ENCODE peak calls at places on chromosome 12, in eight cellular contexts. F, O, A, D, E, Z, J and N are unnamed samples.

GRCh38 chr12:19431407-19432308 is 7.6 kb upstream of the AEBP2 start:
- DNase-seq in O (peak), Z (peak), F (peak), D (peak), J (peak), E (no peak), A (no peak), N (peak)

GRCh38 chr12:105522166-105522825 is 191.8 kb downstream of the C12orf75 start:
- DNase-seq in F (peak), D (peak), E (no peak), A (no peak), J (no peak), Z (peak), O (peak), N (peak)

GRCh38 chr12:120051535-120051934 is 62.5 kb downstream of the BICDL1 start:
- DNase-seq in F (no peak), O (no peak), J (no peak), Z (no peak), D (no peak), A (no peak), E (no peak), N (no peak)

GRCh38 chr12:80895240-80895639 is 42.5 kb downstream of the LIN7A start:
- DNase-seq in D (no peak), J (no peak), A (no peak), Z (no peak), E (no peak), F (no peak), O (no peak), N (no peak)

GRCh38 chr12:56280849-56281248 is 14.1 kb downstream of the COQ10A start:
- DNase-seq in E (no peak), D (no peak), Z (no peak), J (no peak), A (no peak), F (no peak), O (no peak), N (no peak)

GRCh38 chr12:95740751-95741150 is 49.8 kb downstream of the NTN4 start:
- DNase-seq in Z (no peak), E (no peak), O (peak), F (no peak), J (no peak), D (no peak), A (no peak), N (peak)

GRCh38 chr12:70733385-70733784 is 96.2 kb upstream of the PTPRB start:
- DNase-seq in J (no peak), O (peak), F (peak), E (peak), D (peak), Z (peak), A (peak), N (peak)

GRCh38 chr12:107884769-107885694 is 110.5 kb downstream of the ASCL4 start:
- DNase-seq in O (peak), A (peak), J (peak), F (peak), D (peak), Z (peak), E (peak), N (peak)

GRCh38 chr12:6317693-6318439 is 7.4 kb downstream of the PLEKHG6 start:
- DNase-seq in D (no peak), F (no peak), Z (no peak), E (no peak), A (no peak), O (no peak), J (no peak), N (no peak)

GRCh38 chr12:19945559-19946485 is 422.5 kb upstream of the PDE3A start:
- DNase-seq in Z (peak), D (peak), J (no peak), A (no peak), E (no peak), F (no peak), O (peak), N (no peak)

GRCh38 chr12:54932691-54933090 is 51.9 kb downstream of the TESPA1 start:
- DNase-seq in E (no peak), Z (no peak), F (no peak), J (no peak), O (no peak), A (no peak), D (no peak), N (peak)

GRCh38 chr12:26878661-26879119 is 45.7 kb upstream of the ITPR2 start:
- DNase-seq in O (peak), D (peak), J (peak), F (no peak), Z (no peak), E (no peak), A (no peak), N (peak)

GRCh38 chr12:94649349-94650142 is 811 bp downstream of the TMCC3 start:
- DNase-seq in O (peak), Z (peak), D (peak), E (peak), F (no peak), A (peak), J (peak), N (peak)

GRCh38 chr12:57461326-57461903 is 1.8 kb downstream of the GLI1 start:
- DNase-seq in E (no peak), J (no peak), D (peak), O (peak), Z (peak), F (peak), A (peak), N (peak)

GRCh38 chr12:92561543-92561899 is 141.3 kb upstream of the PLEKHG7 start:
- DNase-seq in O (peak), Z (peak), A (no peak), E (no peak), F (peak), D (peak), J (no peak), N (peak)

GRCh38 chr12:106522708-106523107 is 60.1 kb upstream of the RFX4 start:
- DNase-seq in D (no peak), F (no peak), Z (no peak), E (no peak), O (peak), A (no peak), J (no peak), N (peak)

GRCh38 chr12:15541996-15542631 is 219.8 kb downstream of the PTPRO start:
- DNase-seq in D (no peak), E (no peak), Z (no peak), F (no peak), J (no peak), A (no peak), O (no peak), N (no peak)

GRCh38 chr12:110316861-110317260 is 35.8 kb downstream of the ATP2A2 start:
- DNase-seq in O (peak), D (peak), F (peak), A (no peak), Z (peak), J (peak), E (no peak), N (peak)

GRCh38 chr12:94622475-94622874 is 27.9 kb downstream of the TMCC3 start:
- DNase-seq in F (no peak), D (peak), Z (no peak), O (peak), A (no peak), E (no peak), J (no peak), N (peak)

GRCh38 chr12:89951050-89951693 is 242.5 kb upstream of the ATP2B1 start:
- DNase-seq in Z (peak), O (no peak), A (no peak), J (no peak), D (peak), F (peak), E (no peak), N (peak)

GRCh38 chr12:55619352-55620138 is 17.1 kb upstream of the OR10P1 start:
- DNase-seq in D (peak), O (peak), J (peak), F (peak), E (peak), A (peak), Z (peak), N (peak)

GRCh38 chr12:90770861-90771260 is 184.1 kb downstream of the CCER1 start:
- DNase-seq in Z (no peak), O (no peak), E (no peak), F (no peak), A (no peak), J (no peak), D (no peak), N (no peak)

GRCh38 chr12:114443607-114444421 is 37.9 kb upstream of the TBX5 start:
- DNase-seq in A (peak), D (no peak), O (no peak), E (no peak), Z (no peak), F (no peak), J (no peak), N (no peak)

GRCh38 chr12:94762259-94762942 is 112.0 kb upstream of the TMCC3 start:
- DNase-seq in Z (no peak), F (no peak), E (no peak), O (peak), A (no peak), D (no peak), J (peak), N (peak)

GRCh38 chr12:51970904-51971646 is 19.6 kb downstream of the ACVR1B start:
- DNase-seq in F (peak), Z (peak), E (peak), O (peak), J (peak), D (peak), A (peak), N (peak)

GRCh38 chr12:106865685-106866084 is 90.0 kb upstream of the TMEM263 start:
- DNase-seq in O (no peak), F (no peak), A (peak), D (no peak), Z (no peak), J (no peak), E (no peak), N (no peak)

GRCh38 chr12:21559855-21560569 is 33.9 kb downstream of the SPX start:
- DNase-seq in F (no peak), Z (peak), D (peak), E (no peak), A (no peak), J (no peak), O (peak), N (peak)

GRCh38 chr12:41684997-41685396 is 459.7 kb downstream of the GXYLT1 start:
- DNase-seq in Z (no peak), A (no peak), O (no peak), F (no peak), J (no peak), D (no peak), E (no peak), N (no peak)

GRCh38 chr12:69405466-69405865 is 45.9 kb downstream of the YEATS4 start:
- DNase-seq in E (no peak), Z (peak), F (peak), A (no peak), O (peak), J (no peak), D (peak), N (peak)

GRCh38 chr12:132561784-132562156 is 48.6 kb downstream of the LRCOL1 start:
- DNase-seq in D (no peak), A (peak), J (peak), E (no peak), Z (no peak), F (no peak), O (peak), N (peak)

GRCh38 chr12:20946732-20947131 is 136.2 kb downstream of the SLCO1B3 start:
- DNase-seq in J (no peak), Z (no peak), O (peak), F (no peak), D (peak), E (no peak), A (peak), N (peak)

GRCh38 chr12:47741340-47741703 is 16.0 kb upstream of the ENDOU start:
- DNase-seq in O (no peak), J (peak), Z (no peak), D (peak), E (no peak), F (no peak), A (no peak), N (peak)

DNA sequence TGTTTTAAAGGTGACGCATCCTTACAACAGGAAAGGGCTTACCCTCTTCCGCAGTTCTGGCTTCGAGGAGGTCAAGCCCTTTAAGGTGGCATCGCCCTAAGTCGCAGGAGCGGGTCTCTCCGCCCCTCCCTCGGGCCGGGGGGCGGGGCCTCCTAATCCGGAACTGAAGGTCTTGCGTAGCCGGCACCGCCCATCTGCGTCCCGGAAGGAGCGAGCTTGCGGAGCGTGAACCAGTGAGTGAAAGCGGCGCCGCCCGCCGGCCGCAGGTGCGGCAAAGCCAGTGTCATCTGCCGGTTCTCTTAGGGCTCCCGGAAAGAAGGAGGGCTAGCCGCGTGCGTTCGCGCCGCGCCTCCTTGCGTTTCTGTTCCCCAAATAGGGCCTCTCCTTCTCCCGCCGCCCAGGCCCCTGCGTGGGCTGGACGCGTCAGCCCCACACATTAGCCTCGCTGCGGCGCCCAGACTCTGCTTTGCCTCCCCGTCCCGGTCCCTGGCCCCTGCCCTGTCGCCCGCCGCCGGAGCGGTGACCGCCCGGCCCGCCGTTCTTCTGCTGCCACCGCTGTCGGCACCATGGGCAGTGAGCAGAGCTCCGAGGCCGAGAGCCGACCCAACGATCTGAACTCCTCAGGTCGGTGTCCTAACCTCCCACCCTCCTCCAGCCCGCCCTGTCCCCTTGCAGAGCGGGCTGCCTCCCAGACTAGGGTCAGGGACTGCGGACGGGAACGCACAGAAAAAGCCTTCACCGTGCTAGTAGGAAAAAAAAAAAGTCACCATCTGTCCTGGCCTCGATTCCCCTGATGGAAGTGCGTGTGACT is at the start of gene BORCS5:
- DNase-seq in O (peak), A (peak), E (peak), Z (peak), J (peak), F (peak), D (peak), N (peak)
- TF ChIP-seq CTCF in O (peak), A (peak), E (peak), Z (no peak), J (peak), F (peak), D (no peak), N (no peak)

GRCh38 chr12:128578045-128578444 is 245.7 kb downstream of the SLC15A4 start:
- DNase-seq in J (no peak), A (no peak), Z (no peak), F (no peak), O (no peak), D (no peak), E (no peak), N (no peak)
- TF ChIP-seq CTCF in J (no peak), A (no peak), Z (no peak), F (no peak), O (no peak), D (no peak), E (no peak), N (no peak)

GRCh38 chr12:124567035-124567672 is at the start of gene NCOR2:
- DNase-seq in F (no peak), J (peak), A (peak), O (peak), D (no peak), Z (no peak), E (peak), N (peak)

GRCh38 chr12:124565656-124566180 is 1.7 kb downstream of the NCOR2 start:
- DNase-seq in F (no peak), E (no peak), O (no peak), Z (no peak), A (no peak), D (no peak), J (no peak), N (no peak)

GRCh38 chr12:124567673-124568373 is 411 bp upstream of the NCOR2 start:
- DNase-seq in F (peak), J (peak), O (peak), D (peak), A (no peak), Z (peak), E (peak), N (peak)

GRCh38 chr12:124565071-124565491 is 2.3 kb downstream of the NCOR2 start:
- DNase-seq in J (no peak), D (no peak), F (no peak), E (peak), Z (no peak), O (no peak), A (peak), N (no peak)

DNA sequence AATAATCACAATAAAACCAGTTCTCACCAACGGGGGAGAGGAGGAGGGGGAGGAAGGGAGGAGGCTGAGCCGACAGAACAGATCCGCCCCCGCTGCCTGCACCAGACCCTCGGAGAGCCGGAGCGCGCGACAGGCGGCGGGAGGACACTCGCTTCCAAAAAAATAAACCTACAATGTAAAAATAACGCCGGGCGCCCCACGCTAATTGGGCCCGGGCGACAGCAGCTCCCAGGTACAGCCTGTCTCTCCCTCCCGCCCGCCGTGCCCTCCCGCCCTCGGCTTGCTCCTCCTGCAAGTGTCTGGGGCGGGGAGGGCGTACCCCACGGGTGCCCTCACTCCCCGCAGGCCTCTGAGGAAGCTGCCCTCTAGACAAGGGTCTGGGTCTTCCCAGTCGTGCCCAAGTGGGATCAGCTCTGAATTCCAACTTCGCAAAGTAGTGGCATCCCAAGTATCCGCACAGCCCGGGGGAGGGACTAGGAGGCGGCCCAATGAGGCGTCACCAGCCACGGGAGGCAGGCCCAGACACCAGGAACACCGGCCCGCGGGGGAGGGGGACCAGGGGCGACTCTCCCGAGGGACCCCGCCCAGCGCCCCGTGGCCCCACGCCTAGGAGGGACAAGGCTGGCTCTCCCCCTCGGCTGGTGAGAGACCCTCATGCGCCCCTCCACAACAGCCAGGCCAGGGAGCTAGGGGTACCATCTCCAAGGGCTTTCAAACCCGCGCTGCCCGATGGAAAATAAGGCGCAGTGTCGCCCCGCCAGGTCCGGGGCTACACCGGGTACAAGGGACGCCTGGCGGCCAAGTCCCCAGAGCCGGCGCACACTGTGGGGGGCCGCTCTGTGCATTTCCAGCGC is 1.0 kb downstream of the NCOR2 start:
- DNase-seq in Z (peak), D (peak), A (peak), F (peak), E (peak), J (peak), O (peak), N (peak)
- TF ChIP-seq CTCF in Z (peak), D (no peak), A (peak), F (peak), E (no peak), J (peak), O (no peak), N (no peak)

DNA sequence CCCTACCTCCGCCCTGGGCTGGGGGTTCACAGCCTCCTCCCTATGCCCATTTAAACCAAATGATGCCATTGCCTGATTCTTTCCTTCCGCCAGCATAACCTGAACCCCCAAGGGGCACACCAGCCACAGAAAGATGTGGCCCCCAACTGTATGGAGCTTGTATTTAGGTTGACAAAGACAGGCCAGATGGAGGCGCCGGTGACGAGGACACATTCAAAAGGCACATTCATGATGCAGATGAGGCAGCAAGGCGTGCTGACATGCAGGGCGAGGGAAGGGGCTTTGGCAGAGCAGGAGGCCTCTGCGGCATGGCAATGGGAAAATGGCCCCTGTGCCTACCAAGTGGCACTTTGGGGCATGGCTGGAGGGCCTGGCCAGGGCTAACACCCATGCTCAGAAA is 112.2 kb downstream of the RFLNA start:
- DNase-seq in E (no peak), Z (no peak), D (no peak), F (no peak), A (no peak), O (no peak), J (no peak), N (no peak)
- TF ChIP-seq CTCF in E (no peak), Z (no peak), D (no peak), F (no peak), A (no peak), O (no peak), J (no peak), N (no peak)

GRCh38 chr12:39692258-39692853 is 72.8 kb upstream of the ABCD2 start:
- DNase-seq in E (no peak), D (peak), A (no peak), F (no peak), J (no peak), Z (no peak), O (peak), N (peak)
- TF ChIP-seq CTCF in E (peak), D (peak), A (peak), F (peak), J (peak), Z (peak), O (peak), N (no peak)

GRCh38 chr12:2057041-2057792 is 4.4 kb downstream of the CACNA1C start:
- DNase-seq in D (peak), O (peak), F (no peak), E (peak), Z (peak), A (peak), J (no peak), N (peak)
- TF ChIP-seq CTCF in D (peak), O (peak), F (peak), E (peak), Z (peak), A (peak), J (peak), N (peak)

GRCh38 chr12:3350432-3350831 is 140.6 kb upstream of the PRMT8 start:
- DNase-seq in A (no peak), D (no peak), J (no peak), Z (no peak), F (no peak), O (no peak), E (no peak), N (no peak)
- TF ChIP-seq CTCF in A (no peak), D (no peak), J (no peak), Z (no peak), F (no peak), O (no peak), E (peak), N (no peak)

DNA sequence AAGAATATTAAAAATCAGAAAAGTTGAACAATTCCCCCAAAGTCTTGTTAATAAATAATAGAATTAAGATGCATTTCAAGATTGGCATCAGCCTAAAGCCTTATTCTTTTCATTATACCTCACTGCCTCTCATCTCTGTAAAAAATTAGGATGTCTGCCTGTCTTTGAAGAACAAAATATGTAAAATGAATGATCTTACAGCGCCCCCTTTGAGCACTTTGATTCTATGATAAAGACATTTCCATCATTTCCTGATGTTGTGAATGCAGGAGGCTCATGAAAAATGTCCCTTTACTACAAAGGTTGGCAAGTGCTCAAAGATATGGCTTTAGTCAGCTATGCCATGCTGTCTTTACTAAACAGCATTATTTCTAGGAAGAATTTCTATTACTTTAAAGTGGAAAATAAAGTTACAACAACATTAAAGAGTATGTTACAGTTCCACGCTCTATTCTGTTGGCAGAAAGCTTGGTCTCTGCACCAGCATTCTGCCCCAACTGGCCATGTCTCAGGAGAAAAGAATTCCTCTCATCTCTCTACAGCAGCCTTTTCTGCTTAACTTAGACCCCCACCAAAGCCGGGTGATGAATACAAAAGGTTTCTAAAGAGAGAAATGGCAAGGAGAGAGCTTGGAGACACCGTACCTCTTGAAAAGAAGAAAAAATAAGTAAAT is 95.1 kb downstream of the LLPH start:
- DNase-seq in F (peak), A (peak), D (peak), J (no peak), Z (peak), E (no peak), O (peak), N (peak)
- TF ChIP-seq CTCF in F (peak), A (peak), D (peak), J (no peak), Z (peak), E (peak), O (peak), N (peak)